ENCODE peak calls at places on chromosomes 12 and 14, in five cellular contexts. T is heart left ventricle; Q is activated CD4-positive, CD25-positive, alpha-beta regulatory T cell treated with anti-CD3 and anti-CD28 coated beads, Interleukin-2, amount 50 U/mL, for 72 hours; K is stimulated activated CD4-positive, alpha-beta T cell treated with anti-CD3 and anti-CD28 coated beads, Interleukin-1b, Interleukin-23, amount 100 ng/mL, for 1 hour; W is HS-5. E is an unnamed sample.

GRCh38 chr14:49984419-49984818 is 91.5 kb downstream of the ARF6 start:
- DNase-seq in W (no peak), T (no peak), Q (no peak), K (no peak), E (no peak)

GRCh38 chr14:71361335-71361734 is 454.1 kb downstream of the PCNX1 start:
- DNase-seq in K (no peak), Q (no peak), T (no peak), W (no peak), E (no peak)

GRCh38 chr12:113634982-113635381 is 163.3 kb upstream of the LHX5 start:
- DNase-seq in W (no peak), Q (no peak), K (no peak), T (no peak), E (no peak)

GRCh38 chr12:128798543-128799341 is 25.0 kb downstream of the SLC15A4 start:
- DNase-seq in W (no peak), K (no peak), T (no peak), Q (no peak), E (no peak)

GRCh38 chr14:44657688-44658388 is 150.8 kb upstream of the FSCB start:
- DNase-seq in T (no peak), Q (no peak), K (no peak), W (peak; percentile 8), E (peak; percentile 2)

GRCh38 chr12:12415886-12416285 is 59.0 kb downstream of the BORCS5 start:
- DNase-seq in T (no peak), Q (no peak), W (no peak), K (no peak), E (no peak)

GRCh38 chr12:121713257-121714155 is 954 bp downstream of the TMEM120B start:
- DNase-seq in K (no peak), Q (no peak), T (peak; percentile 27), W (no peak), E (no peak)

GRCh38 chr14:99258341-99258781 is 13.6 kb downstream of the BCL11B start:
- DNase-seq in W (no peak), Q (no peak), T (no peak), K (no peak), E (no peak)

GRCh38 chr12:71786840-71787239 is 32.2 kb downstream of the RAB21 start:
- DNase-seq in K (no peak), T (no peak), Q (no peak), W (no peak), E (no peak)

GRCh38 chr12:65643595-65644386 is 180.5 kb upstream of the HMGA2 start:
- DNase-seq in K (no peak), Q (no peak), W (no peak), T (no peak), E (no peak)

GRCh38 chr14:68104518-68104917 is 284.9 kb downstream of the RAD51B start:
- DNase-seq in K (no peak), W (no peak), T (no peak), Q (no peak), E (no peak)

GRCh38 chr14:86057018-86057667 is 527.2 kb downstream of the FLRT2 start:
- DNase-seq in T (no peak), K (no peak), W (no peak), Q (no peak), E (no peak)

GRCh38 chr14:104923596-104924420 is 871 bp upstream of the PLD4 start:
- DNase-seq in W (no peak), T (no peak), Q (no peak), K (no peak), E (no peak)

GRCh38 chr14:104280085-104280901 is 141.9 kb downstream of the KIF26A start:
- DNase-seq in Q (peak; percentile 26), T (no peak), W (no peak), K (no peak), E (no peak)

E was measured in HS-27A.